ENCODE peak calls at places on chromosomes 2 and 18, in nine cellular contexts. T is iris pigment epithelial cell, D is endothelial cell, Q is NCI-H345, M is NCI-H524, P is Calu3, K is upper lobe of right lung, X is ecto neural progenitor cell, J is sigmoid colon. L is an unnamed sample.

GRCh38 chr2:218872645-218873358 is 7.8 kb upstream of the WNT10A start:
- DNase-seq in T (no peak), D (no peak), Q (no peak), M (no peak), P (no peak), K (no peak), X (no peak), J (no peak), L (no peak)

GRCh38 chr18:12295389-12296086 is 12.5 kb upstream of the TUBB6 start:
- DNase-seq in T (peak; percentile 66), D (no peak), Q (no peak), M (no peak), P (no peak), K (no peak), X (no peak), J (peak; percentile 53), L (no peak)

GRCh38 chr2:53004413-53004812 is 763.2 kb upstream of the CHAC2 start:
- DNase-seq in T (no peak), D (no peak), Q (no peak), M (no peak), P (no peak), K (no peak), X (no peak), J (no peak), L (no peak)

GRCh38 chr2:239269959-239270358 is 130.9 kb downstream of the HDAC4 start:
- DNase-seq in T (no peak), D (no peak), Q (no peak), M (no peak), P (no peak), K (no peak), X (peak; percentile 22), J (no peak), L (no peak)

GRCh38 chr2:74675090-74675489 is 21.0 kb downstream of the SEMA4F start:
- DNase-seq in T (no peak), D (peak; percentile 13), Q (no peak), M (no peak), P (no peak), K (no peak), X (no peak), J (no peak), L (no peak)

GRCh38 chr2:207338220-207338607 is 172.5 kb upstream of the KLF7 start:
- DNase-seq in T (no peak), D (no peak), Q (no peak), M (no peak), P (no peak), K (no peak), X (no peak), J (no peak), L (no peak)

GRCh38 chr2:148998831-148999200 is 39.7 kb upstream of the LYPD6B start:
- DNase-seq in T (no peak), D (no peak), Q (no peak), M (no peak), P (no peak), K (no peak), X (no peak), J (no peak), L (no peak)

GRCh38 chr2:225293638-225294037 is 105.9 kb upstream of the NYAP2 start:
- DNase-seq in T (no peak), D (no peak), Q (no peak), M (peak; percentile 31), P (no peak), K (no peak), X (no peak), J (no peak), L (no peak)

GRCh38 chr2:238899386-238899785 is 51.5 kb downstream of the TWIST2 start:
- DNase-seq in T (no peak), D (no peak), Q (no peak), M (no peak), P (no peak), K (no peak), X (no peak), J (peak; percentile 48), L (no peak)

L was measured in NCI-H748 treated with DMSO at 0.1 percent for 48 hours.